ENCODE peak calls at places on chromosomes 16 and 17, in nine cellular contexts. Z, S, C, P, F, J, E, L and B are unnamed samples. For H3K4me1, the result is how much of the 10 kb centered on the place peaks cover.

GRCh38 chr17:38752119-38752929 is at the start of gene PSMB3:
- DNase-seq in Z (peak), S (peak), C (peak), P (peak), F (peak), J (peak), E (peak), L (peak), B (peak)

GRCh38 chr16:29925173-29925804 is 737 bp downstream of the KCTD13 start:
- DNase-seq in Z (peak), S (no peak), C (no peak), P (peak), F (no peak), J (no peak), E (peak), L (no peak), B (no peak)

GRCh38 chr17:17682737-17683675 is 1.7 kb downstream of the RAI1 start:
- DNase-seq in Z (peak), S (peak), C (peak), P (peak), F (peak), J (peak), E (peak), L (peak), B (peak)

GRCh38 chr16:5907544-5907943 is 809.9 kb upstream of the EEF2KMT start:
- DNase-seq in Z (no peak), S (no peak), C (no peak), P (no peak), F (no peak), J (no peak), E (no peak), L (no peak), B (no peak)

GRCh38 chr16:78211951-78212350 is 112.5 kb downstream of the WWOX start:
- DNase-seq in Z (no peak), S (no peak), C (no peak), P (peak), F (no peak), J (no peak), E (no peak), L (no peak), B (peak)

GRCh38 chr17:81429353-81429774 is 34.1 kb downstream of the BAHCC1 start:
- DNase-seq in Z (peak), S (peak), C (peak), P (no peak), F (peak), J (peak), E (no peak), L (no peak), B (peak)

GRCh38 chr16:67399749-67400704 is 6.7 kb upstream of the TPPP3 start:
- DNase-seq in Z (no peak), S (no peak), C (no peak), P (no peak), F (peak), J (no peak), E (no peak), L (no peak), B (no peak)

GRCh38 chr17:65783845-65784334 is 222.4 kb upstream of the AXIN2 start:
- DNase-seq in Z (peak), S (peak), C (peak), P (no peak), F (no peak), J (peak), E (peak), L (no peak), B (peak)

GRCh38 chr16:30353438-30354129 is 1.5 kb downstream of the CD2BP2 start:
- DNase-seq in Z (no peak), S (no peak), C (no peak), P (no peak), F (no peak), J (no peak), E (no peak), L (no peak), B (no peak)

GRCh38 chr17:75152971-75153853 is 1.1 kb downstream of the JPT1 start:
- DNase-seq in Z (peak), S (peak), C (no peak), P (peak), F (peak), J (peak), E (peak), L (no peak), B (peak)

GRCh38 chr17:50848691-50849090 is 13.3 kb downstream of the WFIKKN2 start:
- DNase-seq in Z (no peak), S (no peak), C (no peak), P (no peak), F (no peak), J (no peak), E (no peak), L (no peak), B (no peak)

GRCh38 chr17:75539969-75540729 is 14.7 kb downstream of the LLGL2 start:
- DNase-seq in Z (no peak), S (no peak), C (no peak), P (no peak), F (peak), J (no peak), E (no peak), L (no peak), B (no peak)

GRCh38 chr17:43601280-43602050 is 55.3 kb upstream of the ETV4 start:
- DNase-seq in Z (no peak), S (peak), C (peak), P (no peak), F (no peak), J (peak), E (no peak), L (no peak), B (no peak)

GRCh38 chr17:71801301-71801700 is 319.5 kb upstream of the SOX9 start:
- DNase-seq in Z (peak), S (no peak), C (peak), P (no peak), F (no peak), J (peak), E (no peak), L (no peak), B (no peak)

GRCh38 chr16:73020409-73020884 is 27.5 kb downstream of the ZFHX3 start:
- DNase-seq in Z (peak), S (peak), C (peak), P (no peak), F (no peak), J (peak), E (peak), L (no peak), B (peak)

GRCh38 chr17:9465216-9465921 is 110.3 kb downstream of the STX8 start:
- DNase-seq in Z (peak), S (peak), C (peak), P (no peak), F (no peak), J (peak), E (peak), L (no peak), B (no peak)

GRCh38 chr17:42422958-42423712 is at the start of gene CAVIN1:
- DNase-seq in Z (peak), S (peak), C (peak), P (peak), F (peak), J (peak), E (peak), L (no peak), B (peak)

GRCh38 chr17:49845210-49845782 is 2.6 kb downstream of the TAC4 start:
- DNase-seq in Z (no peak), S (no peak), C (no peak), P (no peak), F (no peak), J (no peak), E (no peak), L (no peak), B (no peak)

GRCh38 chr17:29709861-29710849 is 87.4 kb upstream of the CORO6 start:
- DNase-seq in Z (peak), S (peak), C (no peak), P (no peak), F (no peak), J (peak), E (peak), L (no peak), B (no peak)

GRCh38 chr16:56609463-56609921 is 1.1 kb downstream of the MT2A start:
- DNase-seq in Z (peak), S (peak), C (peak), P (no peak), F (peak), J (peak), E (peak), L (peak), B (peak)

GRCh38 chr17:78665952-78666920 is 89.0 kb upstream of the DNAH17 start:
- DNase-seq in Z (peak), S (no peak), C (no peak), P (no peak), F (no peak), J (no peak), E (no peak), L (no peak), B (peak)

GRCh38 chr17:37092701-37093100 is 143.9 kb downstream of the AATF start:
- DNase-seq in Z (no peak), S (no peak), C (no peak), P (no peak), F (no peak), J (no peak), E (no peak), L (no peak), B (no peak)

GRCh38 chr17:66301864-66302741 is at the start of gene PRKCA:
- DNase-seq in Z (peak), S (peak), C (peak), P (peak), F (peak), J (peak), E (peak), L (peak), B (peak)

GRCh38 chr17:40317345-40317873 is 8.4 kb downstream of the RARA start:
- DNase-seq in Z (peak), S (peak), C (peak), P (peak), F (peak), J (peak), E (peak), L (peak), B (peak)

GRCh38 chr17:77304746-77305473 is 164.1 kb downstream of the SEC14L1 start:
- DNase-seq in Z (no peak), S (no peak), C (no peak), P (no peak), F (no peak), J (no peak), E (no peak), L (no peak), B (no peak)

GRCh38 chr17:73960469-73960868 is 243.0 kb upstream of the RPL38 start:
- DNase-seq in Z (no peak), S (no peak), C (no peak), P (no peak), F (no peak), J (no peak), E (no peak), L (no peak), B (no peak)

GRCh38 chr16:54455021-54455725 is 168.6 kb upstream of the IRX3 start:
- DNase-seq in Z (no peak), S (no peak), C (no peak), P (no peak), F (peak), J (no peak), E (no peak), L (no peak), B (no peak)

GRCh38 chr16:66458853-66459252 is 31.8 kb downstream of the BEAN1 start:
- DNase-seq in Z (no peak), S (no peak), C (no peak), P (no peak), F (no peak), J (no peak), E (no peak), L (no peak), B (no peak)

GRCh38 chr17:52383493-52384100 is 225.1 kb upstream of the CA10 start:
- DNase-seq in Z (peak), S (peak), C (no peak), P (peak), F (peak), J (peak), E (peak), L (peak), B (peak)

GRCh38 chr16:28924399-28924761 is 658 bp downstream of the RABEP2 start:
- DNase-seq in Z (no peak), S (no peak), C (no peak), P (no peak), F (no peak), J (no peak), E (no peak), L (no peak), B (no peak)

GRCh38 chr16:30606004-30606403 is 4.2 kb downstream of the ZNF689 start:
- DNase-seq in Z (no peak), S (no peak), C (no peak), P (no peak), F (no peak), J (no peak), E (no peak), L (no peak), B (no peak)

GRCh38 chr17:56737741-56738161 is 96.0 kb downstream of the C17orf67 start:
- DNase-seq in Z (peak), S (peak), C (peak), P (no peak), F (no peak), J (peak), E (no peak), L (no peak), B (peak)

DNA sequence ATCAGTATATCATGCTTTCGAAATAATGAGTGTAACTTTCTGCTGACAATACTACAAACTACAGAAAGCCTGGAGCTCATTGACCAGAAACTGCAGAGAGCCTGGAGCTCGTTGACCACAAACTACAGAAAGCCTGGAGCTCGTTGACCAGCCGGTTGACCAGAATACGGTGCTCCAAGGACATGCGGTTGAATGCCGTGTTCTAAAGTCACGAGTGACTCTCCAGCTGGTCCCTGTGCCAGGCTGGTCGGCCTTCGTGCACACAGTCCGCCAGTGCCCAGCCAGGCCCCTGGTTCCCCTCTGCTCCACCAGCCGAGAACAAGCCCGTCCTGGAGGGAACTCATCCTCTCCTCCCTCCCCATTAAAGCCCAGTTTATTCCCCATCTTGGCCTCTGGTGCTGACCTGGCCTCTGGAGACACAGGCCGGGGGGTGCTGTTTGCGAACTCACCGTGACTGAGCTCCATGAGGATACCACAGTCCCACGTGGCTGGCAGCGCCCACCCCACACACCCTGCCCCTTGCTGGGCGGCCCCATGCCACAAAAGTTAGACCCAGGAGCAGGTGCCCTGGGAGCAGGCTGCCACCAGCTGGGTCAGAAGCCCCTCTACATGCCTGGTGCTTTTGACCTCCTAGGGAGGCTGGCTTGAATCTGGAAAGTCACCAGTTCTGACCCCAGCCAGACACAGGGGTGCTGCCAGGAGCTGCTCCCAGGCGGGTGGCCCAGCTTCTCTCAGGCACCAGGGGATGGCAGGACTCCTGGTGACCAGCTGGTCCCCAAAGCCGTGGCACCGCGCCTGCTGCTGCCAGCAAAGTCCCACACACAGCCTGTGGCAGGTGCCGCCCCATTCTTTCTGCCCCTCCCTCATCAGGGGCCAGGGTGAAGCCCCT is 15.5 kb upstream of the CDH15 start:
- DNase-seq in Z (peak), S (no peak), C (no peak), P (no peak), F (no peak), J (no peak), E (peak), L (no peak), B (no peak)
- H3K4me1 ChIP-seq in Z (under half), S (under half), C (under half), P (under half), F (under half), J (under half), E (under half), L (under half), B (under half)

GRCh38 chr17:34386925-34387550 is 24.0 kb upstream of the CCL1 start:
- DNase-seq in Z (peak), S (peak), C (peak), P (no peak), F (no peak), J (peak), E (no peak), L (peak), B (no peak)
- H2AFZ ChIP-seq in Z (no peak), S (peak), C (no peak), P (no peak), F (no peak), J (no peak), E (no peak), L (no peak), B (no peak)

GRCh38 chr16:14341324-14342225 is 270.5 kb downstream of the MRTFB start:
- DNase-seq in Z (no peak), S (no peak), C (no peak), P (no peak), F (no peak), J (no peak), E (no peak), L (no peak), B (no peak)
- H3K4me1 ChIP-seq in Z (under half), S (under half), C (under half), P (under half), F (under half), J (under half), E (under half), L (under half), B (under half)

GRCh38 chr16:58265480-58266052 is 29.3 kb downstream of the PRSS54 start:
- DNase-seq in Z (no peak), S (no peak), C (no peak), P (no peak), F (no peak), J (no peak), E (no peak), L (no peak), B (no peak)
- H2AFZ ChIP-seq in Z (peak), S (no peak), C (no peak), P (no peak), F (no peak), J (no peak), E (peak), L (no peak), B (peak)